ENCODE peak calls at places on chromosomes 4 and X, in four cellular contexts. One of them, this sample, is unnamed.
A peak's percentile ranks its signal among the peaks of the same experiment; 100 is the strongest.

GRCh38 chrX:153641575-153642312 is 5.3 kb upstream of the DUSP9 start:
- DNase-seq in H9: peak; percentile 30
- DNase-seq in IMR-90: no peak
- DNase-seq in neuronal stem cell: no peak
- DNase-seq in this sample: peak; percentile 29

GRCh38 chr4:72513227-72513626 is 55.8 kb downstream of the ADAMTS3 start:
- DNase-seq in H9: no peak
- DNase-seq in IMR-90: no peak
- DNase-seq in neuronal stem cell: no peak
- DNase-seq in this sample: no peak

GRCh38 chr4:168605411-168605810 is 108.6 kb downstream of the PALLD start:
- DNase-seq in H9: no peak
- DNase-seq in IMR-90: peak; percentile 83
- DNase-seq in neuronal stem cell: peak; percentile 15
- DNase-seq in this sample: peak; percentile 37

GRCh38 chr4:185145572-185145971 is 2.5 kb downstream of the SLC25A4 start:
- DNase-seq in H9: no peak
- DNase-seq in IMR-90: no peak
- DNase-seq in neuronal stem cell: no peak
- DNase-seq in this sample: no peak

GRCh38 chr4:11470709-11471441 is 42.2 kb upstream of the HS3ST1 start:
- DNase-seq in H9: no peak
- DNase-seq in IMR-90: no peak
- DNase-seq in neuronal stem cell: no peak
- DNase-seq in this sample: peak; percentile 18

GRCh38 chrX:54182864-54183613 is at the start of gene FAM120C:
- DNase-seq in H9: peak; percentile 80
- DNase-seq in IMR-90: peak; percentile 64
- DNase-seq in neuronal stem cell: peak; percentile 64
- DNase-seq in this sample: peak; percentile 86

GRCh38 chrX:127490000-127490399 is 562.2 kb downstream of the ACTRT1 start:
- DNase-seq in H9: no peak
- DNase-seq in IMR-90: no peak
- DNase-seq in neuronal stem cell: no peak
- DNase-seq in this sample: no peak

GRCh38 chr4:22473268-22473667 is 42.6 kb downstream of the ADGRA3 start:
- DNase-seq in H9: no peak
- DNase-seq in IMR-90: peak; percentile 75
- DNase-seq in neuronal stem cell: no peak
- DNase-seq in this sample: peak; percentile 55

GRCh38 chr4:185987976-185988627 is 80.9 kb upstream of the TLR3 start:
- DNase-seq in H9: no peak
- DNase-seq in IMR-90: no peak
- DNase-seq in neuronal stem cell: no peak
- DNase-seq in this sample: no peak

GRCh38 chr4:145871209-145871608 is 67.4 kb downstream of the ZNF827 start:
- DNase-seq in H9: no peak
- DNase-seq in IMR-90: no peak
- DNase-seq in neuronal stem cell: no peak
- DNase-seq in this sample: no peak

DNA sequence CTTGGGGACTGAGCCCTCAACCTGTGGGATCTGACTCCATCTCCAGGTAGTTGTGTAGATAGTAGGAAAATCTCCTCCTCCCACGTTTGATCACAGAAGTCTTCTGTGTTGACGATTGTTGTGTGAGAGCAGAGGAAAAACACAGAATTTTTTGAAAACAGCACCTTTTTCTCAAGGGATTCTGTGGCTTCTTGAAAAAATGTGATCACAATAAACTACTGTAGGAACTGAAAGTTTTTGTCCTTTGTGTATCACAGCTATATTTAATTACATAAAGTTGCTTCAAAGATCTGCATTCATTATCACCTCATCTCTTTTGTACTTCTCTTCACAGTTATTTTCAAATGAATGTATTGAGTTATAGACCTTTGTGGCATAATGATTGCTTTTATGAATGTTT is 85.1 kb downstream of the AFF1 start:
- DNase-seq in H9: no peak
- DNase-seq in IMR-90: no peak
- DNase-seq in neuronal stem cell: no peak
- DNase-seq in this sample: no peak
- H3K4me1 ChIP-seq in H9: peaks cover 10% of the 10 kb centered on the region
- H3K4me1 ChIP-seq in IMR-90: peaks cover 8% of the 10 kb centered on the region
- H3K4me1 ChIP-seq in neuronal stem cell: peaks cover 6% of the 10 kb centered on the region
- H3K4me1 ChIP-seq in this sample: peaks cover 19% of the 10 kb centered on the region

GRCh38 chrX:48497871-48498270 is 10.9 kb upstream of the PORCN start:
- DNase-seq in H9: no peak
- DNase-seq in IMR-90: no peak
- DNase-seq in neuronal stem cell: no peak
- DNase-seq in this sample: no peak
- H3K27ac ChIP-seq in H9: no peak overlapping the region
- H3K27ac ChIP-seq in IMR-90: no peak overlapping the region
- H3K27ac ChIP-seq in neuronal stem cell: no peak overlapping the region
- H3K27ac ChIP-seq in this sample: no peak overlapping the region

DNA sequence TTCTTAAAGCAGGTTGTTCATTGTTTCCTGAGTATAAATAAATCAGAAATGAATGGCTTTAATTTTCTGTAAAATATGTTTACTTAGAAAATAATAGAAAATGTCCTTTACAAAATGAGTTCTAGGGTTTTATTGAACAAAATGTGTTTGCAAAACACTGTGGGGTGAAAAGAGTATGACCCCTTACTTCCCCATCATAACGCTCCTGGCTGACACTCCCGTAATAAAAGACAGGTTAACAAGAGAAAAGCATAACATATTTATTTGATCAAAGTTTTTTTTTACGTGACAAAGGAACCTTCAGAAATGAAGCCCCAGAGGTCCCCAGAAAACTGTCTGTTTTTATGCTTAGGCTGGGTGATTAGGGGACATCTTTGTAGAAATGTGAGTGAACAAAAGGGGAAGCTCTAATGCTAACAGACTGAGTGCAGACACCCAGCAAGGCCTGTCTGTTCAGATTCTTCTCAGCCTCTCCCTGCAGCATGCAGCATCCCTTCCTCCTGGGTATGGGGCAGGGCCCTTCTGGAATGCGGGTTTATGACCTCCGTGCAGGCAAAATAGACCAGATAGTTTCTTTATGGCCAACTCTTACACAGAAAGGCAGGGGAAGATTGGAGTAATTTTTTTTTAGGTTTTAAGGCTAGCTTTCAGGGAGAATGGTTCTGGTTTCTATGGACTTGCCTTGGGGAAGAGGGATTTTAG is 26.1 kb downstream of the ZFP42 start:
- DNase-seq in H9: no peak
- DNase-seq in IMR-90: no peak
- DNase-seq in neuronal stem cell: no peak
- DNase-seq in this sample: peak; percentile 39
- H3K18ac ChIP-seq in H9: no peak overlapping the region
- H3K18ac ChIP-seq in IMR-90: no peak overlapping the region
- H3K18ac ChIP-seq in neuronal stem cell: no peak overlapping the region
- H3K18ac ChIP-seq in this sample: no peak overlapping the region

DNA sequence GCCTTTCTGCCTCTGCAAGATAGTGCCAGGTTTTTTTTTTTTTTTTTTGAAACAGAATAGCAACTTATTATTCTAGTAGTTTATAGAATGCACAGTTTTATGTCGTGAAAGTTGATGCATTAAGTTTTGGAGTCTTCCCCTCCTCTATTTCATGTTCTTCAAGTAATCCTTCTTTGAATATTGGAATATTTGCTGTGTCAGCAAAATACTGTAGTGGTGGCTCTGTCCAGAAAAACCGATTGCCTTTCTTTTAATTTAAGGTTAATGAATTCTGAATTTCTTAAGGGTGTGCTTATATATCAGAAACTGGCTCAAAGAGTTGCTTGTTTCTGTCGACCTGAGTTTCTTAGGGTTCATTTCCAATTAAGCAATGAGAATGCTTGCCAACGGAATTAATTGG is 34.8 kb upstream of the TMSB15B start:
- DNase-seq in H9: no peak
- DNase-seq in IMR-90: no peak
- DNase-seq in neuronal stem cell: no peak
- DNase-seq in this sample: no peak
- H3K4me1 ChIP-seq in H9: no peaks in the 10 kb centered on the region
- H3K4me1 ChIP-seq in IMR-90: no peaks in the 10 kb centered on the region
- H3K4me1 ChIP-seq in neuronal stem cell: no peaks in the 10 kb centered on the region
- H3K4me1 ChIP-seq in this sample: no peaks in the 10 kb centered on the region

GRCh38 chr4:5893013-5893580 is at the start of gene CRMP1:
- DNase-seq in H9: peak; percentile 84
- DNase-seq in IMR-90: no peak
- DNase-seq in neuronal stem cell: peak; percentile 72
- DNase-seq in this sample: peak; percentile 77
- H3K27ac ChIP-seq in H9: no peak within 1 kb of the TSS
- H3K27ac ChIP-seq in IMR-90: no peak within 1 kb of the TSS
- H3K27ac ChIP-seq in neuronal stem cell: no peak within 1 kb of the TSS
- H3K27ac ChIP-seq in this sample: no peak within 1 kb of the TSS

GRCh38 chr4:4384837-4385236 is 2.1 kb upstream of the NSG1 start:
- DNase-seq in H9: peak; percentile 85
- DNase-seq in IMR-90: peak; percentile 2
- DNase-seq in neuronal stem cell: peak; percentile 52
- DNase-seq in this sample: peak; percentile 85

GRCh38 chr4:4386736-4387392 is at the start of gene NSG1:
- DNase-seq in H9: no peak
- DNase-seq in IMR-90: peak; percentile 18
- DNase-seq in neuronal stem cell: peak; percentile 44
- DNase-seq in this sample: no peak

GRCh38 chr4:4385729-4386295 is 1.1 kb upstream of the NSG1 start:
- DNase-seq in H9: no peak
- DNase-seq in IMR-90: no peak
- DNase-seq in neuronal stem cell: no peak
- DNase-seq in this sample: no peak

GRCh38 chr4:4387531-4388311 is 819 bp downstream of the NSG1 start:
- DNase-seq in H9: no peak
- DNase-seq in IMR-90: no peak
- DNase-seq in neuronal stem cell: no peak
- DNase-seq in this sample: no peak

GRCh38 chr4:4386296-4386735 is 586 bp upstream of the NSG1 start:
- DNase-seq in H9: peak; percentile 59
- DNase-seq in IMR-90: no peak
- DNase-seq in neuronal stem cell: no peak
- DNase-seq in this sample: no peak
- H3K18ac ChIP-seq in H9: no peak overlapping the region
- H3K18ac ChIP-seq in IMR-90: no peak overlapping the region
- H3K18ac ChIP-seq in neuronal stem cell: peak overlapping the region; percentile 96
- H3K18ac ChIP-seq in this sample: no peak overlapping the region

GRCh38 chr4:75659512-75660031 is 13.6 kb downstream of the G3BP2 start:
- DNase-seq in H9: no peak
- DNase-seq in IMR-90: no peak
- DNase-seq in neuronal stem cell: no peak
- DNase-seq in this sample: no peak

GRCh38 chr4:75655562-75655961 is 17.6 kb downstream of the G3BP2 start:
- DNase-seq in H9: no peak
- DNase-seq in IMR-90: no peak
- DNase-seq in neuronal stem cell: no peak
- DNase-seq in this sample: no peak

GRCh38 chr4:75662626-75663025 is 10.6 kb downstream of the G3BP2 start:
- DNase-seq in H9: no peak
- DNase-seq in IMR-90: no peak
- DNase-seq in neuronal stem cell: no peak
- DNase-seq in this sample: no peak

GRCh38 chr4:75660491-75660890 is 12.7 kb downstream of the G3BP2 start:
- DNase-seq in H9: no peak
- DNase-seq in IMR-90: no peak
- DNase-seq in neuronal stem cell: no peak
- DNase-seq in this sample: no peak

GRCh38 chr4:75658881-75659280 is 14.3 kb downstream of the G3BP2 start:
- DNase-seq in H9: no peak
- DNase-seq in IMR-90: peak; percentile 66
- DNase-seq in neuronal stem cell: no peak
- DNase-seq in this sample: no peak
- H3K4me1 ChIP-seq in H9: no peaks in the 10 kb centered on the region
- H3K4me1 ChIP-seq in IMR-90: no peaks in the 10 kb centered on the region
- H3K4me1 ChIP-seq in neuronal stem cell: no peaks in the 10 kb centered on the region
- H3K4me1 ChIP-seq in this sample: no peaks in the 10 kb centered on the region

This sample was measured in mesendoderm.